ENCODE peak calls at places on chromosome 3, in six cellular contexts. Y is AG04450, Q is IMR-90, D is cardiac fibroblast, W is AG09309, L is HCT116. F is an unnamed sample.

GRCh38 chr3:125146601-125147490 is 65.7 kb downstream of the SLC12A8 start:
- DNase-seq in Q (no peak), W (no peak), Y (no peak), L (no peak), D (no peak), F (no peak)

GRCh38 chr3:72224804-72225509 is 440.0 kb upstream of the PROK2 start:
- DNase-seq in Q (no peak), W (no peak), D (no peak), L (no peak), Y (no peak), F (no peak)

GRCh38 chr3:105154692-105155091 is 212.0 kb upstream of the ALCAM start:
- DNase-seq in L (no peak), D (no peak), Q (no peak), W (no peak), Y (no peak), F (no peak)

GRCh38 chr3:27544372-27544865 is 60.2 kb upstream of the SLC4A7 start:
- DNase-seq in D (peak), W (no peak), Y (no peak), L (no peak), Q (peak), F (no peak)

GRCh38 chr3:18738393-18739097 is 313.4 kb upstream of the SATB1 start:
- DNase-seq in W (no peak), D (no peak), L (no peak), Y (no peak), Q (no peak), F (no peak)

GRCh38 chr3:98894791-98895576 is 6.5 kb downstream of the DCBLD2 start:
- DNase-seq in D (no peak), Q (no peak), L (no peak), W (no peak), Y (no peak), F (no peak)

GRCh38 chr3:99534951-99535704 is 103.3 kb upstream of the COL8A1 start:
- DNase-seq in L (no peak), D (peak), Q (peak), W (no peak), Y (peak), F (no peak)

GRCh38 chr3:69161587-69162196 is 39.3 kb upstream of the LMOD3 start:
- DNase-seq in Q (peak), D (peak), Y (peak), W (peak), L (peak), F (no peak)

GRCh38 chr3:107525101-107525953 is 2.6 kb downstream of the BBX start:
- DNase-seq in Y (no peak), L (no peak), D (peak), Q (no peak), W (no peak), F (peak)

GRCh38 chr3:71658131-71658530 is 67.1 kb downstream of the EIF4E3 start:
- DNase-seq in L (peak), D (peak), Q (peak), W (no peak), Y (no peak), F (no peak)

GRCh38 chr3:192409203-192409837 is 318.0 kb downstream of the FGF12 start:
- DNase-seq in W (no peak), Q (no peak), L (no peak), D (peak), Y (no peak), F (no peak)

GRCh38 chr3:186570096-186570940 is at the start of gene DNAJB11:
- DNase-seq in L (peak), D (peak), Q (peak), W (peak), Y (peak), F (peak)
- H3K4me3 ChIP-seq in L (peak), D (peak), Q (peak), W (peak), Y (peak), F (peak)

GRCh38 chr3:120157113-120157512 is 62.9 kb upstream of the GSK3B start:
- DNase-seq in Y (no peak), L (no peak), W (no peak), D (no peak), Q (no peak), F (no peak)

GRCh38 chr3:120161902-120162301 is 67.7 kb upstream of the GSK3B start:
- DNase-seq in W (no peak), Y (no peak), Q (no peak), L (no peak), D (no peak), F (peak)

GRCh38 chr3:120155108-120155507 is 60.9 kb upstream of the GSK3B start:
- DNase-seq in Q (no peak), L (no peak), Y (no peak), W (no peak), D (no peak), F (no peak)

GRCh38 chr3:120160050-120160449 is 65.8 kb upstream of the GSK3B start:
- DNase-seq in Q (peak), W (peak), L (peak), D (peak), Y (peak), F (peak)

GRCh38 chr3:120157681-120158080 is 63.4 kb upstream of the GSK3B start:
- DNase-seq in W (no peak), D (no peak), L (no peak), Y (no peak), Q (no peak), F (no peak)
- TF ChIP-seq CTCF in W (no peak), D (no peak), L (no peak), Y (no peak), Q (no peak), F (no peak)

DNA sequence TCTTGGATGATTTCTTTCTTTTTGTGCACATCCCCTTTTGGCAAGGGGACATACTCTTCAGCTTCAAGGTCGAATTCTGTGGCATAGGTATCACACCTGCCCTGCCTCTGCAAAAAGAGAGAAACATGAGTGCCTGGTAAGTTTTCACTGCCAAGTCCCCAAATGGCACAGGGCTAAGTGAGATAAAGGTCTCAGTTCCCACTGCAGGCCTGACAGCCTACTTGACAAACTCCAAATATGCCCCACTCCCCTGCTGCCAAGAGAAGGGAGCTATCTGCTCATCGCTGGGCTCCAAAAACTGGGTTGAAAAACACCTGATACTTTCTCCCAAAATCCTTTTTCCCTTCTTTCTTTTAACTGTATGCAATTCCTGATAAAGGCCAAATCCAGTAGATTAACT is 23.0 kb downstream of the RUVBL1 start:
- DNase-seq in Q (no peak), W (no peak), L (no peak), Y (no peak), D (no peak), F (no peak)
- H3K4me3 ChIP-seq in Q (no peak), W (no peak), L (no peak), Y (no peak), D (no peak), F (no peak)

DNA sequence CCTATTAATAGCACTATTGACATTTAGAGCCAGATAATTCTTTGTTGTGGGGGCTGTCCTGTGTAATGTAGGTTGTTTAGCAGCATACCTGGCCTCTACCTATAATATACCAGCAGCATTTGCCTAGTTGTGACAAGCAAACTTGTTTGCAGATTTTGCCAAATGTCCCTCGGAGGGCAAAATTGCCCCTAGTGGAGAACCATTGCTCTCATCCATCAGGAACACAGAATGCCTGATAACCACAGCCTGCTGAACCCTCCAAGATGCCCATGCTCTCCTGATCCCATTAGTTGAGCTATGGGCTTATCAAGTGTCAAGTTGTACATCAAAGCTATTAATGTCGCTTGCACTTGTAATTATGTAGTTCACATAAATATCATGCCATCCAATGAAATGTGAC is 15.0 kb upstream of the KBTBD8 start:
- DNase-seq in W (no peak), Y (no peak), Q (no peak), D (no peak), L (no peak), F (no peak)
- TF ChIP-seq CTCF in W (no peak), Y (peak), Q (no peak), D (peak), L (peak), F (no peak)

DNA sequence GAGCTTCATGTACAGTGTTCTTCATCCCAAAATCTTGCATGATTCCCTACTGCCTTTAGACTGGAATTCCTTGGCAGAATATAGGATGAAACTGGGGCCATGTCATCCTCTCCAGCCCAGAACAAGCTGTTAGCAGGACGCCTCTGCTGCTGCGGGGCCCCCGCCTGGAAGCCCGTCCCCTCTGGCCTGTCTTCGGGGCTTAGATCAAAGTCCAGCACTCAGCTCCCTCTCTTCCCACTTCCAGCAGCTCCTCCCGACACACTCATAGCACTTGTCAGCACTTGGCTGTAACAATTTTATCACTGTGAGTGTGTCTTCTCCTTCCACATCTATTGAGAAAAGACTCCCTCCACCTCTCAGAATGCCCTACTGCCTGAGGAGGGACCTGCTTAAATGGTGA is 111.9 kb upstream of the HACD2 start:
- DNase-seq in D (no peak), Q (peak), Y (no peak), W (no peak), L (no peak), F (no peak)
- H3K4me3 ChIP-seq in D (no peak), Q (no peak), Y (no peak), W (no peak), L (no peak), F (peak)

GRCh38 chr3:77320514-77320913 is 280.6 kb downstream of the ROBO2 start:
- DNase-seq in D (peak), W (no peak), L (peak), Y (peak), Q (peak), F (no peak)

GRCh38 chr3:77324115-77324514 is 284.2 kb downstream of the ROBO2 start:
- DNase-seq in Q (no peak), D (no peak), W (no peak), Y (no peak), L (no peak), F (no peak)

GRCh38 chr3:77321646-77322045 is 281.7 kb downstream of the ROBO2 start:
- DNase-seq in Y (no peak), Q (no peak), W (no peak), D (no peak), L (no peak), F (no peak)

GRCh38 chr3:77323616-77324015 is 283.7 kb downstream of the ROBO2 start:
- DNase-seq in D (no peak), Y (no peak), Q (no peak), W (no peak), L (no peak), F (no peak)

GRCh38 chr3:77319711-77320110 is 279.8 kb downstream of the ROBO2 start:
- DNase-seq in W (no peak), D (no peak), L (no peak), Y (no peak), Q (peak), F (no peak)
- TF ChIP-seq CTCF in W (peak), D (peak), L (no peak), Y (peak), Q (peak), F (no peak)

F was measured in upper lobe of left lung.